ENCODE peak calls at places on chromosome 20, in four cellular contexts. K, F, B and G are unnamed samples.

GRCh38 chr20:13274311-13274965 is 53.4 kb downstream of the ISM1 start:
- DNase-seq in K (no peak), F (no peak), B (peak; percentile 74), G (no peak)

GRCh38 chr20:59566631-59567524 is 37.5 kb upstream of the PHACTR3 start:
- DNase-seq in K (no peak), F (no peak), B (no peak), G (no peak)

GRCh38 chr20:3612795-3613560 is 50.2 kb downstream of the GFRA4 start:
- DNase-seq in K (no peak), F (peak; percentile 21), B (no peak), G (no peak)

GRCh38 chr20:22385602-22386299 is 198.6 kb downstream of the FOXA2 start:
- DNase-seq in K (no peak), F (no peak), B (no peak), G (no peak)

GRCh38 chr20:50313223-50313820 is 122.7 kb downstream of the CEBPB start:
- DNase-seq in K (no peak), F (peak; percentile 66), B (no peak), G (no peak)

GRCh38 chr20:36167826-36168634 is 13.5 kb downstream of the EPB41L1 start:
- DNase-seq in K (no peak), F (peak; percentile 80), B (no peak), G (no peak)

GRCh38 chr20:60921021-60921622 is 330.9 kb upstream of the CDH4 start:
- DNase-seq in K (no peak), F (no peak), B (peak; percentile 55), G (peak; percentile 17)

GRCh38 chr20:10185741-10186558 is 32.7 kb upstream of the SNAP25 start:
- DNase-seq in K (no peak), F (peak; percentile 39), B (no peak), G (no peak)

GRCh38 chr20:49287555-49288249 is 9.8 kb upstream of the ZNFX1 start:
- DNase-seq in K (no peak), F (peak; percentile 63), B (no peak), G (no peak)

GRCh38 chr20:49846206-49846807 is 33.7 kb downstream of the SLC9A8 start:
- DNase-seq in K (peak; percentile 72), F (peak; percentile 67), B (peak; percentile 71), G (peak; percentile 61)

GRCh38 chr20:20864346-20865096 is 152.1 kb upstream of the RALGAPA2 start:
- DNase-seq in K (no peak), F (peak; percentile 4), B (peak; percentile 44), G (no peak)
- TF ChIP-seq CTCF in K (no peak), F (no peak), B (no peak), G (no peak)

DNA sequence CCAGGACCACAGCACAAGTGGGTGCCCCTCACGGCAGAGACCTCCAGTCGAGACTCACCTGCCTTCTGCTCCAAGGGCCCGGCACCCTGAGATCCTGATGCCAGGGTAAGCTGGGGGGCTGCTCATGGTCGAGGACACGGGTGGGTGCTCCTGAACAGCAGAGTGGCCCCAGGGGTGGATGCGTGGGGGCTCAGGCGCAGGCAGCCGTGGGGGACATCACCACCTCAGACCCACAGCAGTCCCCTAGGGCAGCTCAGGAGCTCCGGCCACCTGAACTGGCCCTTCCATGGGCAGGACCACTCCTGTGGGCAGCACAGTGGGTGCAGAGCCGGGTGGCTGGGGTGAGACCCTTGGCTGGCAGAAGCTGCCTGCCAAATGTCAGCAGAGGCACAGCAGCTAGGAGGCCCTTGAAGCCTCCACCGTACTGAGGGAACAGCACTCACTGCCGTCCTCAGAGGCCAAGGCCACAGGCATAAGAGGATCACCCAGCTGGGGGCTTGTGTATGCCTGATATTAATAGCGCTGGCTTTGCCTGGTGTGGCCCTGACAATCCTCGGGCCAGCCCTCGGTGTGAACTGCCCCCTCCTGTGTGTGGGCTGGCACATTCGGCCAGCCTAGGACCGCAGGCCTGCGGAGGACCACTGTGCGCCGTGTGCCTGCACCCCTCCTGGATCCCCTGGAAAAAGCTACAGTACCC is 5.4 kb downstream of the UCKL1 start:
- DNase-seq in K (no peak), F (no peak), B (peak; percentile 77), G (no peak)
- TF ChIP-seq CTCF in K (no peak), F (no peak), B (no peak), G (no peak)

GRCh38 chr20:57608516-57608915 is 11.7 kb downstream of the ZBP1 start:
- DNase-seq in K (no peak), F (no peak), B (no peak), G (no peak)

GRCh38 chr20:57611605-57612311 is 8.5 kb downstream of the ZBP1 start:
- DNase-seq in K (no peak), F (no peak), B (no peak), G (no peak)

GRCh38 chr20:57610261-57610952 is 9.8 kb downstream of the ZBP1 start:
- DNase-seq in K (no peak), F (no peak), B (no peak), G (no peak)

GRCh38 chr20:57609086-57609841 is 11.0 kb downstream of the ZBP1 start:
- DNase-seq in K (no peak), F (no peak), B (no peak), G (no peak)

GRCh38 chr20:57609842-57610167 is 10.4 kb downstream of the ZBP1 start:
- DNase-seq in K (no peak), F (no peak), B (no peak), G (no peak)
- TF ChIP-seq CTCF in K (peak; percentile 27), F (no peak), B (no peak), G (no peak)

DNA sequence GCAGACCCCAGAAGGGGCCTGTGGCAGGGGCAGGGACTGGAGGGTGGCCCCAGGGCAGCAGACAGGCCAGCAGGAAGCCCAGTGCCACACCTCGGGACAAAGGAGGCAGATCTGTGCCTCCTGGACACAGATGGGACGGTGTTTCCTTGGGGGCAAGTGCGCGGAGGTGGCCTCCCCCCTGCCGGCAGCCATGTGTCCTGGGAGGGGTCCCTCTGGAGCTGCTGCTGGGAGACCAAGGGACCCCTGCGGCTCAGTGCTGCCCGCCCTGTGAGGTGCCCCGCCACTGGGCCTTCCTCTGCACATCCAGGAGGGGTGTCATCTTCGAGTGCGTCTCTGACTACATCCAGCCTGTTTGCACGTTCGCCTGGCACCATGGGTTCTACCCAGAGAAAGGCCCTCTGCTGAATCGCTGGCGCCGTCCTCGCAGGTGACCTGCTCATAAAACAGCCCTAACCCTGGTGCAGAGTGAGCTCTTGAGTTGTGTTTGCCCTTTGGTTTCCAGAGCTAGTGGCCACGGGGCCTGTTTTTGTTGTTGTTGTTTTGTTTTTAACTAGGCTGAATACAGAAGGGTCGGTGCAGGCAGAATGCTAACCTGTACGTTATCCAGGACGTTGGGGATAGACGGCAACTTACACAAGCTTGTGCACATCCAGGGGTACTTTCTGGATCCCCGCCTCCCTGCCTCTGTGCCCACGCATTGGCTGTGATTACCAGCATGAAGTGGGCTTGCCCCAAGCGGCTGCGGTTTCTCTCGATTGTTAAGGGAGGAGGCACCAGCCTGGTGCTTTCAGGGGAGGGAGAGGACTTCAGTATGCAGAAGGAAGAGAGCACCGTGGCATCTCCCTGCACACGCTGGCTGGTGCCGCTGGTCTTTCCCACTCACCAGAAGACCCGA is 1.3 kb upstream of the KCNQ2 start:
- DNase-seq in K (peak; percentile 48), F (no peak), B (no peak), G (no peak)
- TF ChIP-seq CTCF in K (no peak), F (no peak), B (no peak), G (no peak)